ENCODE peak calls at places on chromosomes 16 and 17, in seven cellular contexts. M is left ventricle myocardium inferior, I is mucosa of descending colon, A is tibial artery, D is PC-3, U is A549, Q is Caco-2. J is an unnamed sample.

GRCh38 chr17:50280801-50281441 is 6.7 kb downstream of the TMEM92 start:
- DNase-seq in U (no peak), D (no peak), A (no peak), M (no peak), Q (no peak), I (no peak), J (no peak)

GRCh38 chr17:39239640-39240314 is 14.0 kb upstream of the STAC2 start:
- DNase-seq in D (peak; percentile 54), A (no peak), Q (peak; percentile 69), M (no peak), I (peak; percentile 82), U (peak; percentile 68), J (peak; percentile 67)

GRCh38 chr17:64150237-64151015 is 20.5 kb upstream of the ERN1 start:
- DNase-seq in I (no peak), Q (no peak), A (peak; percentile 68), D (no peak), U (no peak), M (no peak), J (peak; percentile 66)

GRCh38 chr16:67404740-67405226 is 11.5 kb upstream of the TPPP3 start:
- DNase-seq in M (no peak), Q (peak; percentile 98), D (peak; percentile 96), U (no peak), A (no peak), I (peak; percentile 71), J (no peak)

GRCh38 chr17:4394208-4395110 is 28.0 kb upstream of the UBE2G1 start:
- DNase-seq in Q (no peak), I (no peak), M (no peak), U (no peak), D (peak; percentile 59), A (no peak), J (no peak)

GRCh38 chr16:1163567-1164055 is 10.7 kb downstream of the CACNA1H start:
- DNase-seq in Q (no peak), D (peak; percentile 37), U (no peak), M (no peak), A (no peak), I (no peak), J (no peak)

GRCh38 chr17:10265100-10265810 is 66.8 kb upstream of the GAS7 start:
- DNase-seq in U (no peak), Q (no peak), M (no peak), D (no peak), A (no peak), I (no peak), J (no peak)

GRCh38 chr16:69123894-69124293 is 8.5 kb downstream of the CHTF8 start:
- DNase-seq in U (peak; percentile 60), Q (peak; percentile 69), A (peak; percentile 41), D (peak; percentile 73), M (no peak), I (no peak), J (peak; percentile 72)

GRCh38 chr16:2152695-2153506 is 2.7 kb upstream of the TRAF7 start:
- DNase-seq in I (peak; percentile 71), U (no peak), M (no peak), A (no peak), D (peak; percentile 31), Q (no peak), J (peak; percentile 36)

GRCh38 chr16:26993988-26994387 is 72.7 kb upstream of the C16orf82 start:
- DNase-seq in U (no peak), A (no peak), M (no peak), D (no peak), I (no peak), Q (no peak), J (peak; percentile 14)

GRCh38 chr17:75611746-75612437 is 21.3 kb upstream of the SMIM5 start:
- DNase-seq in I (peak; percentile 66), D (peak; percentile 23), A (no peak), U (no peak), Q (no peak), M (peak; percentile 8), J (no peak)

GRCh38 chr16:69482410-69482951 is 58.1 kb downstream of the CYB5B start:
- DNase-seq in A (peak; percentile 73), U (no peak), M (peak; percentile 72), Q (peak; percentile 23), I (no peak), D (no peak), J (peak; percentile 93)

GRCh38 chr16:29996773-29997250 is 771 bp downstream of the INO80E start:
- DNase-seq in D (no peak), U (no peak), M (no peak), Q (no peak), A (no peak), I (no peak), J (no peak)

GRCh38 chr16:75621170-75621477 is 2.0 kb downstream of the ADAT1 start:
- DNase-seq in Q (no peak), D (peak; percentile 39), U (peak; percentile 49), M (no peak), A (no peak), I (no peak), J (peak; percentile 60)

GRCh38 chr17:19411641-19412040 is 609 bp downstream of the RNF112 start:
- DNase-seq in M (no peak), I (no peak), Q (no peak), A (no peak), D (no peak), U (no peak), J (no peak)

GRCh38 chr17:7281074-7281952 is at the start of gene SLC2A4:
- DNase-seq in M (peak; percentile 94), I (peak; percentile 98), U (peak; percentile 99), A (peak; percentile 95), D (peak; percentile 95), Q (peak; percentile 91), J (peak; percentile 96)

GRCh38 chr16:89256651-89257254 is 39.2 kb downstream of the ZNF778 start:
- DNase-seq in Q (peak; percentile 80), A (peak; percentile 45), I (peak; percentile 72), U (peak; percentile 48), M (peak; percentile 24), D (peak; percentile 81), J (peak; percentile 14)

GRCh38 chr17:51354908-51355307 is 94.6 kb downstream of the UTP18 start:
- DNase-seq in M (no peak), D (no peak), I (no peak), U (no peak), Q (no peak), A (no peak), J (no peak)

GRCh38 chr16:69055003-69055402 is 50.5 kb upstream of the HAS3 start:
- DNase-seq in M (no peak), I (no peak), D (no peak), U (no peak), Q (no peak), A (no peak), J (no peak)

GRCh38 chr17:80029235-80029974 is 6.3 kb downstream of the TBC1D16 start:
- DNase-seq in M (peak; percentile 87), A (peak; percentile 95), D (peak; percentile 96), I (peak; percentile 53), Q (no peak), U (no peak), J (no peak)

GRCh38 chr16:15976929-15977637 is 27.7 kb downstream of the ABCC1 start:
- DNase-seq in A (no peak), M (no peak), U (no peak), I (no peak), D (no peak), Q (no peak), J (no peak)

DNA sequence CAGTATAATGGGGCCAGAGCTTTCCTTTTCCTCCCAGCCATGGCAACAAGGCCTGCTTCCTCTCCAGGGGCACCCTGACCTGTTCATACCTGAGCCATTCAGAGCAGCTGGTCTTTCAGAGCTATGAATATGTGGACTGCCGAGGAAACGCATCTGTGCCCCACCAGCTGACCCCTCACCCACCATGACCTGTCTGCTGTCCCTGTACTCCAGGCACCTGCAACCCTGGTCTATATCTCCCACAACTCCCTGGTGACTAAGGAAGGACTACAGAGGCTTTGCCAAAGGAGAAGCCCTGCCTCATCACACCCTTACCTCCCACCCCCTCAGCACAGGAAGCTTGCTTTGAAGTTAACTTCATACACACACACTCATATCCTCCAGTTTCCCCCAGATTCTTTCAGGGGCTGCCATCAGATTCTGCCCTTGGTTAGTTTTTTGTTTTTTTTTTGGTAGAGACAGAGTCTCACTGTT is 6.0 kb downstream of the TMEM106A start:
- DNase-seq in U (no peak), M (no peak), I (no peak), Q (peak; percentile 25), A (no peak), D (no peak), J (no peak)
- H3K4me1 ChIP-seq in U (peaks cover 2% of the 10 kb centered on the region), M (peaks cover 1% of the 10 kb centered on the region), I (no peaks in the 10 kb centered on the region), Q (peaks cover 20% of the 10 kb centered on the region), A (peaks cover 6% of the 10 kb centered on the region), D (no peaks in the 10 kb centered on the region), J (no peaks in the 10 kb centered on the region)

GRCh38 chr16:49528564-49529150 is 155.1 kb downstream of the C16orf78 start:
- DNase-seq in Q (no peak), U (no peak), M (no peak), I (no peak), A (no peak), D (no peak), J (peak; percentile 23)
- H3K4me1 ChIP-seq in Q (no peaks in the 10 kb centered on the region), U (no peaks in the 10 kb centered on the region), M (peaks cover 11% of the 10 kb centered on the region), I (no peaks in the 10 kb centered on the region), A (no peaks in the 10 kb centered on the region), D (no peaks in the 10 kb centered on the region), J (peaks cover 25% of the 10 kb centered on the region)

GRCh38 chr17:36937001-36937960 is at the start of gene LHX1:
- DNase-seq in Q (no peak), D (no peak), M (no peak), A (no peak), U (no peak), I (peak; percentile 29), J (peak; percentile 52)
- H3K4me1 ChIP-seq in Q (peaks cover 23% of the 10 kb centered on the region), D (peaks cover 4% of the 10 kb centered on the region), M (peaks cover 81% of the 10 kb centered on the region), A (peaks cover 88% of the 10 kb centered on the region), U (peaks cover 12% of the 10 kb centered on the region), I (peaks cover 60% of the 10 kb centered on the region), J (peaks cover 26% of the 10 kb centered on the region)

GRCh38 chr17:48241770-48242497 is 134.4 kb downstream of the SNX11 start:
- DNase-seq in D (no peak), A (no peak), I (no peak), Q (no peak), M (no peak), U (no peak), J (no peak)

GRCh38 chr17:48240122-48240521 is 132.6 kb downstream of the SNX11 start:
- DNase-seq in A (no peak), I (no peak), D (no peak), Q (no peak), M (no peak), U (no peak), J (no peak)

GRCh38 chr17:48239603-48239995 is 132.0 kb downstream of the SNX11 start:
- DNase-seq in M (no peak), I (no peak), U (no peak), Q (no peak), A (no peak), D (no peak), J (no peak)

GRCh38 chr17:48241131-48241591 is 133.6 kb downstream of the SNX11 start:
- DNase-seq in A (peak; percentile 24), I (no peak), M (peak; percentile 22), Q (peak; percentile 68), D (peak; percentile 87), U (peak; percentile 74), J (peak; percentile 91)

DNA sequence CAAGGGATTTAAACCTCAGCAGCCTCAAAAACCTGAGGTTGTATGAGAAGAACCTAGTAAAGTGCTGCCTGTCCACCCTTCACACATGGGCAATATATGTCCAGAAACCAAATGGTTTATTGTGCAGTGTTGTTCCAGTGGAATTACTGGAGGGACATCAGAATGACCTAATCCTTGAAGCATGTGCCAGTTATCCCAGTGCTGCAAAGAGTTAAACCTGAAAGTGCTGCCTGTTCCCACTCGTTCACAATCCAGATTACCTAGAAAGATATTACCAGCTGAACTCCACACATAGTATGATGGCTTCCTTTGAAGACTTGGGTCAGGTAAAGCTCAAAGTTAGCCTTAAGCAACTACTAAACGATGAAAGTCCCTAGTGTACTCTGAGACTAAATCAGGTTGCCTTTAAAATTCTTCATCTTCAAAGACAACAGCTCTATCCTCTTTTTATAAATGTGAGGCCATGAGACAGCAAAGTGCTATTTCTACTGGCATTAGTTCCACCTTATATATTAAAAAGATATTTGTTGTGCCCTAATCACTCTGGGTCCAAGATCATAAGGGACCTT is 133.1 kb downstream of the SNX11 start:
- DNase-seq in Q (no peak), I (no peak), A (no peak), U (peak; percentile 23), M (no peak), D (peak; percentile 77), J (peak; percentile 51)
- H3K4me1 ChIP-seq in Q (peaks cover 58% of the 10 kb centered on the region), I (peaks cover 20% of the 10 kb centered on the region), A (peaks cover 21% of the 10 kb centered on the region), U (peaks cover 79% of the 10 kb centered on the region), M (peaks cover 50% of the 10 kb centered on the region), D (peaks cover 94% of the 10 kb centered on the region), J (peaks cover 11% of the 10 kb centered on the region)

J was measured in cardiac muscle cell.